ENCODE peak calls at places on chromosomes 16 and 17, in six cellular contexts. M, U, R, Y, G and Q are unnamed samples.

GRCh38 chr17:60311186-60311585 is 80.7 kb downstream of the USP32 start:
- DNase-seq in M (no peak), U (no peak), R (no peak), Y (no peak), G (no peak), Q (no peak)

GRCh38 chr16:56202036-56202435 is 10.7 kb downstream of the GNAO1 start:
- DNase-seq in M (no peak), U (no peak), R (peak; percentile 62), Y (no peak), G (no peak), Q (no peak)

GRCh38 chr16:70750893-70751467 is 50.0 kb downstream of the VAC14 start:
- DNase-seq in M (no peak), U (peak; percentile 84), R (peak; percentile 15), Y (no peak), G (peak; percentile 95), Q (no peak)

GRCh38 chr17:64781394-64781793 is 119.3 kb upstream of the SMURF2 start:
- DNase-seq in M (peak; percentile 19), U (no peak), R (peak; percentile 76), Y (no peak), G (peak; percentile 89), Q (peak; percentile 27)

GRCh38 chr17:40448213-40448638 is 5.0 kb downstream of the IGFBP4 start:
- DNase-seq in M (no peak), U (no peak), R (no peak), Y (no peak), G (no peak), Q (no peak)

GRCh38 chr17:50219939-50220465 is 18.6 kb upstream of the COL1A1 start:
- DNase-seq in M (no peak), U (no peak), R (no peak), Y (no peak), G (peak; percentile 86), Q (no peak)

GRCh38 chr17:38461683-38462082 is 33.4 kb downstream of the ARHGAP23 start:
- DNase-seq in M (no peak), U (no peak), R (no peak), Y (no peak), G (no peak), Q (no peak)

GRCh38 chr16:75262104-75262799 is 10.8 kb upstream of the BCAR1 start:
- DNase-seq in M (no peak), U (no peak), R (no peak), Y (no peak), G (peak; percentile 74), Q (no peak)

GRCh38 chr17:77865716-77866115 is 92.8 kb upstream of the TNRC6C start:
- DNase-seq in M (no peak), U (no peak), R (no peak), Y (no peak), G (peak; percentile 23), Q (no peak)

GRCh38 chr17:76446449-76447231 is 6.3 kb downstream of the UBE2O start:
- DNase-seq in M (no peak), U (peak; percentile 90), R (no peak), Y (no peak), G (no peak), Q (no peak)

GRCh38 chr17:68733241-68734176 is 132.3 kb upstream of the FAM20A start:
- DNase-seq in M (no peak), U (no peak), R (no peak), Y (no peak), G (no peak), Q (no peak)

GRCh38 chr17:37659887-37660286 is 16.6 kb upstream of the DDX52 start:
- DNase-seq in M (no peak), U (no peak), R (no peak), Y (no peak), G (no peak), Q (no peak)

GRCh38 chr17:72970794-72971512 is 121.5 kb downstream of the SLC39A11 start:
- DNase-seq in M (no peak), U (no peak), R (no peak), Y (no peak), G (no peak), Q (no peak)

GRCh38 chr16:20393801-20394637 is 10.5 kb downstream of the PDILT start:
- DNase-seq in M (no peak), U (no peak), R (no peak), Y (no peak), G (no peak), Q (no peak)

GRCh38 chr16:19389246-19389645 is 28.4 kb upstream of the TMC5 start:
- DNase-seq in M (peak; percentile 4), U (peak; percentile 40), R (peak; percentile 52), Y (no peak), G (no peak), Q (no peak)

GRCh38 chr17:79075433-79075805 is 795 bp downstream of the ENGASE start:
- DNase-seq in M (no peak), U (no peak), R (peak; percentile 48), Y (no peak), G (no peak), Q (peak; percentile 30)

GRCh38 chr17:2828396-2829038 is 32.3 kb downstream of the RAP1GAP2 start:
- DNase-seq in M (peak; percentile 59), U (peak; percentile 17), R (peak; percentile 64), Y (peak; percentile 53), G (peak; percentile 87), Q (peak; percentile 81)

GRCh38 chr17:62724398-62725146 is 83.5 kb downstream of the MARCHF10 start:
- DNase-seq in M (peak; percentile 25), U (no peak), R (peak; percentile 89), Y (peak; percentile 37), G (no peak), Q (peak; percentile 79)

GRCh38 chr16:89096768-89097527 is 3.3 kb downstream of the ACSF3 start:
- DNase-seq in M (peak; percentile 38), U (no peak), R (peak; percentile 86), Y (peak; percentile 58), G (no peak), Q (peak; percentile 68)

GRCh38 chr17:42509409-42509808 is 26.6 kb upstream of the NAGLU start:
- DNase-seq in M (no peak), U (no peak), R (no peak), Y (no peak), G (no peak), Q (no peak)

GRCh38 chr16:64880994-64881393 is 240.9 kb downstream of the CDH11 start:
- DNase-seq in M (no peak), U (no peak), R (no peak), Y (no peak), G (no peak), Q (no peak)